ENCODE peak calls at places on chromosomes 3 and 15, in ten cellular contexts. B, Q, K, Y, J, S, R, O, L and G are unnamed samples.

GRCh38 chr3:49020335-49021212 is 1.3 kb upstream of the NDUFAF3 start:
- DNase-seq in B (no peak), Q (peak), K (peak), Y (peak), J (no peak), S (no peak), R (peak), O (no peak), L (no peak), G (peak)

GRCh38 chr3:11300970-11301369 is 28.8 kb downstream of the ATG7 start:
- DNase-seq in B (no peak), Q (no peak), K (no peak), Y (no peak), J (no peak), S (no peak), R (no peak), O (no peak), L (peak), G (peak)

GRCh38 chr15:60830479-60830878 is 351.5 kb upstream of the ICE2 start:
- DNase-seq in B (no peak), Q (no peak), K (no peak), Y (no peak), J (no peak), S (no peak), R (no peak), O (peak), L (no peak), G (no peak)

GRCh38 chr3:112378989-112379692 is 46.2 kb downstream of the CD200 start:
- DNase-seq in B (no peak), Q (no peak), K (no peak), Y (no peak), J (no peak), S (no peak), R (no peak), O (no peak), L (peak), G (no peak)

GRCh38 chr3:160006282-160007163 is 17.9 kb downstream of the IL12A start:
- DNase-seq in B (peak), Q (peak), K (peak), Y (no peak), J (peak), S (peak), R (peak), O (peak), L (peak), G (peak)

GRCh38 chr3:58206406-58207011 is 4.3 kb downstream of the DNASE1L3 start:
- DNase-seq in B (no peak), Q (no peak), K (no peak), Y (no peak), J (no peak), S (peak), R (no peak), O (no peak), L (peak), G (peak)

GRCh38 chr3:52298147-52299098 is 10.8 kb downstream of the GLYCTK start:
- DNase-seq in B (no peak), Q (no peak), K (no peak), Y (no peak), J (no peak), S (no peak), R (no peak), O (no peak), L (no peak), G (no peak)

GRCh38 chr3:116757310-116757709 is 47.7 kb downstream of the TUSC7 start:
- DNase-seq in B (no peak), Q (no peak), K (no peak), Y (no peak), J (no peak), S (no peak), R (no peak), O (no peak), L (no peak), G (no peak)

GRCh38 chr3:23174426-23175039 is 28.6 kb upstream of the UBE2E2 start:
- DNase-seq in B (no peak), Q (no peak), K (no peak), Y (no peak), J (peak), S (no peak), R (no peak), O (no peak), L (no peak), G (no peak)

GRCh38 chr3:30263921-30264313 is 342.5 kb upstream of the TGFBR2 start:
- DNase-seq in B (no peak), Q (no peak), K (peak), Y (no peak), J (no peak), S (no peak), R (no peak), O (no peak), L (no peak), G (peak)
- TF ChIP-seq CTCF in B (no peak), Q (no peak), K (peak), Y (no peak), J (no peak), S (no peak), R (no peak), O (no peak), L (peak), G (peak)

GRCh38 chr15:39581501-39582285 is 814 bp downstream of the THBS1 start:
- DNase-seq in B (peak), Q (peak), K (no peak), Y (peak), J (peak), S (no peak), R (peak), O (peak), L (no peak), G (peak)
- TF ChIP-seq CTCF in B (peak), Q (peak), K (no peak), Y (no peak), J (peak), S (no peak), R (no peak), O (peak), L (peak), G (no peak)

DNA sequence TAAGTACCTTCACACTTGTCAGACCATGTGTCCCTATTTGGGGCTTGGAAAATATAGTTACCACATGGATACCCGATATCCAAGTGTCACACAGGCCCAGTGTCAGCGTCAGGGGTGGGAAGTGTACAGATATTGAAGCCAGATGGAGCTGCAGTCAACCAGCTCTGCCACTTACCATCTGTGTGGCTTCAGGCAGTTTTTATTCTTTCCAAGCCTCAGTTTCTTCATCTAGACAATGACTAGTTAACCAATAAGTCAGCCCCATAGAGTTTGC is 70.9 kb upstream of the HES1 start:
- DNase-seq in B (no peak), Q (no peak), K (no peak), Y (no peak), J (no peak), S (no peak), R (no peak), O (no peak), L (no peak), G (no peak)
- TF ChIP-seq CTCF in B (no peak), Q (no peak), K (no peak), Y (no peak), J (no peak), S (no peak), R (no peak), O (no peak), L (no peak), G (no peak)

GRCh38 chr3:36923523-36923943 is 21.3 kb downstream of the TRANK1 start:
- DNase-seq in B (no peak), Q (no peak), K (peak), Y (peak), J (no peak), S (no peak), R (no peak), O (no peak), L (no peak), G (no peak)
- TF ChIP-seq CTCF in B (no peak), Q (no peak), K (peak), Y (no peak), J (peak), S (no peak), R (no peak), O (no peak), L (peak), G (no peak)

GRCh38 chr15:92228830-92229229 is 164.9 kb upstream of the ST8SIA2 start:
- DNase-seq in B (no peak), Q (no peak), K (no peak), Y (no peak), J (no peak), S (no peak), R (no peak), O (no peak), L (no peak), G (no peak)

GRCh38 chr15:92226020-92226612 is 167.6 kb upstream of the ST8SIA2 start:
- DNase-seq in B (no peak), Q (no peak), K (peak), Y (no peak), J (no peak), S (peak), R (no peak), O (no peak), L (no peak), G (no peak)

GRCh38 chr15:92224843-92225242 is 168.8 kb upstream of the ST8SIA2 start:
- DNase-seq in B (no peak), Q (no peak), K (no peak), Y (no peak), J (no peak), S (no peak), R (no peak), O (no peak), L (no peak), G (no peak)
- TF ChIP-seq CTCF in B (no peak), Q (no peak), K (no peak), Y (no peak), J (no peak), S (no peak), R (no peak), O (no peak), L (no peak), G (no peak)

DNA sequence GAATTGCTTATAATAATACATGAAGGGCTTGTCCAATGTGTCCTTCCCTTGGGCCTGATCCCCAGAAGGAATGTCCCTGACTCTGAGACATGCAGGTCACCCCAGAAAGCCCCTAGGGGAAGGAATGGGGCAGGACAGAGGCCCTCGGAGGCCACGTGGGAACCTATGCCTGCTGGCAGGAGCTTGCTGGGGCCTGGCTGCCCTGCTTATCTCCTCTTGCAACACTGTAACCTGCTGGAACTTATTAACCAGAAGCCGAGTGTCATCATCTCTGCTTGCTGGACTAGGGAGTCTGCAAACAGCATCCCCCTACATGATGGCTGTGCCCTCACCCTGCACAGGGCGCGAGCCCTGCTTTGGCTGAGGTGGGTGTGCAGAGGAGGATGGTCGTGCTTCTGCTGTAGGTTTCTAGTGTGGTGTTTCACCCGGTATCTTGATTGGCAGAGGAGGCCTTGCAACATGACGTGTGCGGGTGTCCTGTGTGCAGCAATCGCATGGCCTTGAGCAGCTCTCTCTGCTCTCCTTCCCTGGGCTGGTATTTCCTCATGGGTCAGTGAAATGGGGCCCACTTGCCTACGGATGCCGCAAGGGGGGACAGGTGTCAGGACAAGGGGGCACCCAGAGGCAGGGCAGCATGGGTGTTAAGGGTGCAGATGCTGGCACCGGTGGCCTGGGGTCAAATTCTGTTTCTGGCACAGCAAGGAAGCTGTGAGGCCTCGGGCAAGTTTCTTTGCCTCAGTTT is 5.0 kb downstream of the CHST13 start:
- DNase-seq in B (peak), Q (no peak), K (no peak), Y (peak), J (peak), S (no peak), R (no peak), O (no peak), L (no peak), G (no peak)
- TF ChIP-seq CTCF in B (peak), Q (no peak), K (no peak), Y (no peak), J (no peak), S (no peak), R (no peak), O (no peak), L (no peak), G (no peak)

DNA sequence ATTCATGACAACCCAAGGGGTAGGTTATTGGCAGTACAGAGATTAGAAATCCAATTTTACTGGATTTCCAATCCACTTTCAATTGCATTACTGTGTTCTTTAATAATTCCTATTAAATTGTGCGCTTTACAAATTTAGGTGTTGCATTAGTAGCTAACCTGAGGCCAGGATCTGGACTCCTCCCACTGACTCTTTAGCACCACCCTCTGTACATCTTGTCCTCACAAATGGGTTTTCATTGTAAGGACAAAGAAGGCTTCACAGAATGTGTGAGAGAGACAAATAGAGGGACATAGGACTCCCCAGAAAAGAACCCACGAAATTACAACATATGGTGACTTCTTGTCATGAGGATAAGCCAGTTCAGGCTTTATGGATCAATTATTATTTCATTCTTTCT is 643.1 kb upstream of the NAALADL2 start:
- DNase-seq in B (no peak), Q (no peak), K (no peak), Y (no peak), J (no peak), S (no peak), R (no peak), O (no peak), L (no peak), G (no peak)
- TF ChIP-seq CTCF in B (no peak), Q (no peak), K (no peak), Y (no peak), J (no peak), S (no peak), R (no peak), O (no peak), L (no peak), G (no peak)

DNA sequence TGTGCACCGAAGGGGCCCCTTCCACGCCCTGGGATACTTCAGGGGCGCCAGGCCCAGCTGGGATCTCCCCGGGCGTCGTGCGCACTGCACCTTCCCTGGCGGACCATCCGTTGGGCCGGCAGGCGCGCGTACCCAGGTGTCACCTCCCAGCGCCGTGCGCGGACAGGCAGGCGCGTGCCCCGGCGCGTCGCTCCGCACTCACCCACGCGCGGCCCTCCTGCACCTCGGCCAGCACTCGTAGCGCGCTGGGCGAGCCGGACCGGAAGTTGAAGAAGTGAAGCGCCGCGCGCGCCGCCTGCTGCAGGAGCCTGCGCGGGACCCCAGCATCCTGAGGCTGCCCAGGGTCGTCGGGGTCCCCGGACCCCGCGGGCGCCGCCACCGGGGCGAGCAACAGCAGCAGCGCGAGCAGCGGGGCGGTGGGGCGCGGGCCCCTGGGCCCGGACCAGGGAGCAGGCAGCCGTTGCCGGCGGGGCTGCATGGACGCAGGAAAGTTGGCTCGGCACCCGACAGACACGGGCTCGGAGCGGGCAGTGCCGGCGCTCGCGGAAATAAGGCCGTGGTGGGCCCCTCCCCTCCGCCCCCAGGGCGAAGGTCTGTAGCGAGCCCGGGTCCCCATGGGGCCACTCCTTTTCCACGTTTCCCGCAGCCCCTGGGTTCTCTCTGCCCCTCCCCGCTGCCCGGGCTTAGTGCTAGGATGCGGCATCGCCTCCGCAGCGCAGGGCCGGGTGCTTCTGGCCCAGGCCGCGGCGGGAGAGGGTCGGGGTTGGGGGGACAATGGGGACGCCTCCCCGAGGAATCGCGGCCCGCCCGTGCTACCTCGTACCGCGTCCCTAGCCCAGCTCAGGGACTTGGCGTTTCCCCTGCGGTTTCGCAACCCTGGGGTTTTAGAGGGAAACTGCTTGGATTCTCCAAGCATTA is at the start of gene RARRES1:
- DNase-seq in B (peak), Q (peak), K (no peak), Y (peak), J (peak), S (peak), R (peak), O (no peak), L (peak), G (peak)
- TF ChIP-seq CTCF in B (no peak), Q (no peak), K (no peak), Y (no peak), J (no peak), S (no peak), R (no peak), O (no peak), L (no peak), G (no peak)

GRCh38 chr15:100910119-100910518 is 9.0 kb upstream of the LRRK1 start:
- DNase-seq in B (no peak), Q (no peak), K (no peak), Y (no peak), J (no peak), S (no peak), R (no peak), O (no peak), L (no peak), G (no peak)
- TF ChIP-seq CTCF in B (no peak), Q (no peak), K (peak), Y (no peak), J (peak), S (peak), R (no peak), O (peak), L (peak), G (no peak)